ENCODE peak calls at places on chromosomes 7 and 10, in seven cellular contexts. E, P, Q, S, W, G and Y are unnamed samples.

GRCh38 chr7:26309089-26309488 is 17.4 kb downstream of the SNX10 start:
- DNase-seq in G (no peak), E (no peak), P (no peak), S (no peak), Q (no peak), W (no peak), Y (no peak)

GRCh38 chr7:4693749-4694148 is 11.7 kb downstream of the FOXK1 start:
- DNase-seq in Q (no peak), W (no peak), P (no peak), S (no peak), E (no peak), G (no peak), Y (no peak)

GRCh38 chr7:28921822-28922221 is 36.3 kb downstream of the TRIL start:
- DNase-seq in S (peak), G (no peak), E (peak), P (no peak), Q (no peak), W (peak), Y (peak)

GRCh38 chr10:4023997-4024396 is 239.0 kb upstream of the KLF6 start:
- DNase-seq in W (no peak), Q (no peak), P (no peak), E (no peak), G (no peak), S (no peak), Y (no peak)

GRCh38 chr10:19658131-19658530 is 158.1 kb upstream of the PLXDC2 start:
- DNase-seq in P (no peak), S (no peak), W (no peak), Q (no peak), G (no peak), E (no peak), Y (no peak)

GRCh38 chr7:41999736-42000283 is 237.2 kb downstream of the GLI3 start:
- DNase-seq in W (no peak), P (no peak), E (no peak), Q (no peak), G (no peak), S (no peak), Y (no peak)

GRCh38 chr10:104267721-104268690 is 978 bp upstream of the GSTO2 start:
- DNase-seq in G (no peak), P (no peak), Q (no peak), W (peak), S (no peak), E (no peak), Y (no peak)

GRCh38 chr7:45020915-45021314 is 20.9 kb downstream of the CCM2 start:
- DNase-seq in P (no peak), Q (no peak), E (no peak), W (no peak), G (no peak), S (no peak), Y (no peak)

GRCh38 chr10:100816671-100817070 is 71.3 kb downstream of the PAX2 start:
- DNase-seq in S (no peak), W (no peak), E (no peak), G (no peak), Q (no peak), P (no peak), Y (no peak)

GRCh38 chr7:148813890-148814289 is 70.2 kb downstream of the EZH2 start:
- DNase-seq in G (no peak), W (no peak), E (no peak), P (no peak), S (no peak), Q (no peak), Y (no peak)

GRCh38 chr10:27285093-27285492 is 44.5 kb upstream of the ACBD5 start:
- DNase-seq in W (peak), E (no peak), G (peak), P (no peak), Q (no peak), S (peak), Y (no peak)

GRCh38 chr7:98171449-98171848 is 39.8 kb upstream of the BHLHA15 start:
- DNase-seq in Q (no peak), P (no peak), S (no peak), G (no peak), E (no peak), W (no peak), Y (no peak)

GRCh38 chr10:88147000-88147798 is 283.8 kb downstream of the PTEN start:
- DNase-seq in W (no peak), E (no peak), G (no peak), Q (no peak), P (no peak), S (no peak), Y (no peak)

GRCh38 chr7:45638916-45639315 is 64.7 kb downstream of the ADCY1 start:
- DNase-seq in E (no peak), G (no peak), Q (no peak), P (no peak), W (no peak), S (no peak), Y (no peak)

GRCh38 chr7:27031289-27032172 is 64.3 kb downstream of the HOXA1 start:
- DNase-seq in P (no peak), W (no peak), S (peak), G (no peak), E (no peak), Q (peak), Y (no peak)

GRCh38 chr10:112446055-112446854 is 459 bp downstream of the ZDHHC6 start:
- DNase-seq in W (peak), P (no peak), S (peak), G (no peak), E (no peak), Q (no peak), Y (no peak)

GRCh38 chr10:101560293-101561067 is 27.6 kb downstream of the POLL start:
- DNase-seq in Q (no peak), G (no peak), S (no peak), W (no peak), E (peak), P (no peak), Y (no peak)

GRCh38 chr10:35794703-35795102 is 152.6 kb upstream of the FZD8 start:
- DNase-seq in S (no peak), P (no peak), Q (no peak), W (no peak), G (no peak), E (no peak), Y (no peak)

GRCh38 chr7:74495112-74495880 is 41.6 kb downstream of the GTF2IRD1 start:
- DNase-seq in E (no peak), G (no peak), P (no peak), W (no peak), Q (no peak), S (no peak), Y (no peak)

GRCh38 chr7:12493407-12493806 is 77.1 kb upstream of the SCIN start:
- DNase-seq in E (no peak), P (no peak), Q (no peak), G (no peak), S (no peak), W (peak), Y (no peak)

GRCh38 chr7:70586822-70587221 is 545.1 kb upstream of the GALNT17 start:
- DNase-seq in G (no peak), P (no peak), Q (peak), W (no peak), E (no peak), S (no peak), Y (no peak)

GRCh38 chr10:111063471-111063870 is 13.4 kb upstream of the ADRA2A start:
- DNase-seq in Q (no peak), E (no peak), P (no peak), G (no peak), W (no peak), S (no peak), Y (no peak)

GRCh38 chr10:22321156-22321711 is 335 bp downstream of the BMI1 start:
- DNase-seq in G (peak), S (no peak), W (peak), P (peak), E (peak), Q (no peak), Y (no peak)

GRCh38 chr10:125201108-125201524 is 40.8 kb upstream of the CTBP2 start:
- DNase-seq in S (no peak), G (no peak), W (peak), E (no peak), P (no peak), Q (no peak), Y (no peak)

GRCh38 chr7:84506151-84506550 is 311.6 kb upstream of the SEMA3A start:
- DNase-seq in S (no peak), E (no peak), Q (no peak), G (no peak), P (no peak), W (no peak), Y (no peak)

GRCh38 chr10:130127612-130128607 is 8.3 kb upstream of the GLRX3 start:
- DNase-seq in E (peak), G (no peak), S (peak), W (peak), P (peak), Q (peak), Y (peak)

GRCh38 chr10:129537178-129537577 is 70.1 kb downstream of the MGMT start:
- DNase-seq in P (no peak), S (no peak), G (no peak), E (no peak), W (no peak), Q (no peak), Y (no peak)

GRCh38 chr10:3150961-3151360 is 21.6 kb downstream of the PITRM1 start:
- DNase-seq in E (no peak), W (no peak), Q (no peak), S (no peak), P (no peak), G (no peak), Y (no peak)

GRCh38 chr7:158849553-158850389 is 6.6 kb upstream of the DYNC2I1 start:
- DNase-seq in G (no peak), E (no peak), W (no peak), P (no peak), Q (no peak), S (no peak), Y (no peak)

GRCh38 chr7:40437936-40438634 is 303.3 kb downstream of the SUGCT start:
- DNase-seq in G (no peak), Q (peak), E (no peak), S (no peak), P (no peak), W (no peak), Y (no peak)

GRCh38 chr10:14220026-14220425 is 110.7 kb downstream of the FRMD4A start:
- DNase-seq in W (no peak), E (no peak), Q (no peak), P (no peak), S (no peak), G (no peak), Y (no peak)